ENCODE peak calls at places on chromosome 22, in five cellular contexts. One of them, this sample, is unnamed.

GRCh38 chr22:50260801-50261614 is 475 bp downstream of the MAPK12 start:
- DNase-seq in GM12891: peak
- DNase-seq in H1: no peak
- DNase-seq in K562: peak
- DNase-seq in HepG2: no peak
- DNase-seq in this sample: peak

GRCh38 chr22:36238348-36239149 is 778 bp downstream of the APOL2 start:
- DNase-seq in GM12891: no peak
- DNase-seq in H1: no peak
- DNase-seq in K562: peak
- DNase-seq in HepG2: no peak
- DNase-seq in this sample: no peak

GRCh38 chr22:21000215-21000986 is 1.5 kb downstream of the THAP7 start:
- DNase-seq in GM12891: no peak
- DNase-seq in H1: no peak
- DNase-seq in K562: peak
- DNase-seq in HepG2: no peak
- DNase-seq in this sample: no peak

GRCh38 chr22:50272103-50272782 is 2.1 kb upstream of the MAPK11 start:
- DNase-seq in GM12891: no peak
- DNase-seq in H1: no peak
- DNase-seq in K562: no peak
- DNase-seq in HepG2: no peak
- DNase-seq in this sample: no peak

GRCh38 chr22:20659258-20659657 is 114.7 kb upstream of the SERPIND1 start:
- DNase-seq in GM12891: no peak
- DNase-seq in H1: no peak
- DNase-seq in K562: no peak
- DNase-seq in HepG2: no peak
- DNase-seq in this sample: no peak

GRCh38 chr22:50112151-50113118 is 22.6 kb downstream of the MOV10L1 start:
- DNase-seq in GM12891: no peak
- DNase-seq in H1: no peak
- DNase-seq in K562: no peak
- DNase-seq in HepG2: no peak
- DNase-seq in this sample: no peak

GRCh38 chr22:19271856-19272535 is 19.5 kb downstream of the CLTCL1 start:
- DNase-seq in GM12891: no peak
- DNase-seq in H1: no peak
- DNase-seq in K562: no peak
- DNase-seq in HepG2: peak
- DNase-seq in this sample: no peak

GRCh38 chr22:19880786-19881569 is 26.3 kb upstream of the GNB1L start:
- DNase-seq in GM12891: peak
- DNase-seq in H1: peak
- DNase-seq in K562: peak
- DNase-seq in HepG2: peak
- DNase-seq in this sample: no peak

GRCh38 chr22:29263791-29264216 is 4.0 kb downstream of the RHBDD3 start:
- DNase-seq in GM12891: no peak
- DNase-seq in H1: no peak
- DNase-seq in K562: no peak
- DNase-seq in HepG2: no peak
- DNase-seq in this sample: no peak

GRCh38 chr22:47372596-47373385 is 610.3 kb downstream of the TBC1D22A start:
- DNase-seq in GM12891: no peak
- DNase-seq in H1: no peak
- DNase-seq in K562: no peak
- DNase-seq in HepG2: no peak
- DNase-seq in this sample: no peak

GRCh38 chr22:24128631-24129601 is 52.4 kb upstream of the SUSD2 start:
- DNase-seq in GM12891: no peak
- DNase-seq in H1: no peak
- DNase-seq in K562: no peak
- DNase-seq in HepG2: no peak
- DNase-seq in this sample: no peak

GRCh38 chr22:19501897-19502447 is 22.2 kb downstream of the CLDN5 start:
- DNase-seq in GM12891: no peak
- DNase-seq in H1: no peak
- DNase-seq in K562: no peak
- DNase-seq in HepG2: no peak
- DNase-seq in this sample: no peak

GRCh38 chr22:19643448-19644313 is 70.6 kb upstream of the SEPTIN5 start:
- DNase-seq in GM12891: no peak
- DNase-seq in H1: no peak
- DNase-seq in K562: peak
- DNase-seq in HepG2: no peak
- DNase-seq in this sample: no peak

GRCh38 chr22:22770280-22770871 is 117.2 kb upstream of the IGLL5 start:
- DNase-seq in GM12891: no peak
- DNase-seq in H1: no peak
- DNase-seq in K562: peak
- DNase-seq in HepG2: peak
- DNase-seq in this sample: no peak

GRCh38 chr22:21015051-21016006 is at the start of gene P2RX6:
- DNase-seq in GM12891: no peak
- DNase-seq in H1: no peak
- DNase-seq in K562: peak
- DNase-seq in HepG2: no peak
- DNase-seq in this sample: no peak

GRCh38 chr22:49208768-49209252 is 618.9 kb downstream of the BRD1 start:
- DNase-seq in GM12891: no peak
- DNase-seq in H1: no peak
- DNase-seq in K562: peak
- DNase-seq in HepG2: no peak
- DNase-seq in this sample: no peak

GRCh38 chr22:22926359-22927195 is 39.0 kb downstream of the IGLL5 start:
- DNase-seq in GM12891: no peak
- DNase-seq in H1: no peak
- DNase-seq in K562: no peak
- DNase-seq in HepG2: no peak
- DNase-seq in this sample: no peak

GRCh38 chr22:36365020-36365411 is 22.8 kb downstream of the MYH9 start:
- DNase-seq in GM12891: peak
- DNase-seq in H1: no peak
- DNase-seq in K562: peak
- DNase-seq in HepG2: no peak
- DNase-seq in this sample: no peak

GRCh38 chr22:19463008-19463407 is 15.5 kb upstream of the C22orf39 start:
- DNase-seq in GM12891: no peak
- DNase-seq in H1: no peak
- DNase-seq in K562: no peak
- DNase-seq in HepG2: no peak
- DNase-seq in this sample: no peak

GRCh38 chr22:29352778-29353177 is 35.6 kb downstream of the AP1B1 start:
- DNase-seq in GM12891: no peak
- DNase-seq in H1: no peak
- DNase-seq in K562: no peak
- DNase-seq in HepG2: no peak
- DNase-seq in this sample: no peak

GRCh38 chr22:25111579-25112517 is 87.8 kb upstream of the CRYBB3 start:
- DNase-seq in GM12891: no peak
- DNase-seq in H1: no peak
- DNase-seq in K562: no peak
- DNase-seq in HepG2: no peak
- DNase-seq in this sample: no peak

GRCh38 chr22:30422481-30423295 is 2.9 kb upstream of the MTFP1 start:
- DNase-seq in GM12891: no peak
- DNase-seq in H1: peak
- DNase-seq in K562: peak
- DNase-seq in HepG2: peak
- DNase-seq in this sample: no peak

GRCh38 chr22:50104149-50104548 is 14.3 kb downstream of the MOV10L1 start:
- DNase-seq in GM12891: no peak
- DNase-seq in H1: no peak
- DNase-seq in K562: peak
- DNase-seq in HepG2: no peak
- DNase-seq in this sample: no peak

GRCh38 chr22:46945481-46945880 is 183.0 kb downstream of the TBC1D22A start:
- DNase-seq in GM12891: no peak
- DNase-seq in H1: no peak
- DNase-seq in K562: no peak
- DNase-seq in HepG2: no peak
- DNase-seq in this sample: no peak

GRCh38 chr22:20965104-20965887 is 1.8 kb upstream of the AIFM3 start:
- DNase-seq in GM12891: no peak
- DNase-seq in H1: no peak
- DNase-seq in K562: no peak
- DNase-seq in HepG2: no peak
- DNase-seq in this sample: no peak

GRCh38 chr22:28450109-28450508 is 229.5 kb downstream of the TTC28 start:
- DNase-seq in GM12891: no peak
- DNase-seq in H1: no peak
- DNase-seq in K562: no peak
- DNase-seq in HepG2: no peak
- DNase-seq in this sample: no peak

GRCh38 chr22:20427104-20427944 is 10.3 kb downstream of the SCARF2 start:
- DNase-seq in GM12891: no peak
- DNase-seq in H1: no peak
- DNase-seq in K562: no peak
- DNase-seq in HepG2: no peak
- DNase-seq in this sample: no peak

GRCh38 chr22:18057568-18058209 is 20.1 kb upstream of the PEX26 start:
- DNase-seq in GM12891: no peak
- DNase-seq in H1: no peak
- DNase-seq in K562: peak
- DNase-seq in HepG2: peak
- DNase-seq in this sample: no peak

GRCh38 chr22:25956801-25957200 is 212.5 kb upstream of the SEZ6L start:
- DNase-seq in GM12891: no peak
- DNase-seq in H1: no peak
- DNase-seq in K562: no peak
- DNase-seq in HepG2: no peak
- DNase-seq in this sample: no peak

GRCh38 chr22:23678133-23678532 is 12.7 kb upstream of the RGL4 start:
- DNase-seq in GM12891: no peak
- DNase-seq in H1: no peak
- DNase-seq in K562: no peak
- DNase-seq in HepG2: no peak
- DNase-seq in this sample: no peak

GRCh38 chr22:50731811-50732624 is 6.0 kb upstream of the ACR start:
- DNase-seq in GM12891: peak
- DNase-seq in H1: no peak
- DNase-seq in K562: peak
- DNase-seq in HepG2: peak
- DNase-seq in this sample: peak

GRCh38 chr22:22879675-22880029 is 8.0 kb upstream of the IGLL5 start:
- DNase-seq in GM12891: no peak
- DNase-seq in H1: no peak
- DNase-seq in K562: no peak
- DNase-seq in HepG2: no peak
- DNase-seq in this sample: no peak

GRCh38 chr22:26169312-26170111 is at the start of gene SEZ6L:
- DNase-seq in GM12891: peak
- DNase-seq in H1: no peak
- DNase-seq in K562: no peak
- DNase-seq in HepG2: no peak
- DNase-seq in this sample: peak

GRCh38 chr22:40665312-40665711 is 14.0 kb upstream of the MCHR1 start:
- DNase-seq in GM12891: no peak
- DNase-seq in H1: no peak
- DNase-seq in K562: no peak
- DNase-seq in HepG2: no peak
- DNase-seq in this sample: no peak

GRCh38 chr22:38865201-38866023 is 6.6 kb downstream of the CBX6 start:
- DNase-seq in GM12891: no peak
- DNase-seq in H1: no peak
- DNase-seq in K562: no peak
- DNase-seq in HepG2: no peak
- DNase-seq in this sample: no peak
- TF ChIP-seq POLR2A in GM12891: no peak
- TF ChIP-seq POLR2A in H1: no peak
- TF ChIP-seq POLR2A in K562: no peak
- TF ChIP-seq POLR2A in HepG2: no peak
- TF ChIP-seq POLR2A in this sample: no peak

GRCh38 chr22:31943206-31943975 is 944 bp upstream of the YWHAH start:
- DNase-seq in GM12891: no peak
- DNase-seq in H1: no peak
- DNase-seq in K562: no peak
- DNase-seq in HepG2: no peak
- DNase-seq in this sample: no peak

GRCh38 chr22:31945478-31945815 is 1.1 kb downstream of the YWHAH start:
- DNase-seq in GM12891: no peak
- DNase-seq in H1: no peak
- DNase-seq in K562: no peak
- DNase-seq in HepG2: no peak
- DNase-seq in this sample: no peak

GRCh38 chr22:31945971-31946680 is 1.8 kb downstream of the YWHAH start:
- DNase-seq in GM12891: no peak
- DNase-seq in H1: no peak
- DNase-seq in K562: peak
- DNase-seq in HepG2: no peak
- DNase-seq in this sample: no peak

GRCh38 chr22:31943976-31944699 is at the start of gene YWHAH:
- DNase-seq in GM12891: peak
- DNase-seq in H1: peak
- DNase-seq in K562: peak
- DNase-seq in HepG2: peak
- DNase-seq in this sample: peak

GRCh38 chr22:31944700-31945477 is 554 bp downstream of the YWHAH start:
- DNase-seq in GM12891: peak
- DNase-seq in H1: no peak
- DNase-seq in K562: peak
- DNase-seq in HepG2: no peak
- DNase-seq in this sample: peak
- TF ChIP-seq POLR2AphosphoS5 in GM12891: no peak
- TF ChIP-seq POLR2AphosphoS5 in H1: peak
- TF ChIP-seq POLR2AphosphoS5 in K562: peak
- TF ChIP-seq POLR2AphosphoS5 in HepG2: no peak
- TF ChIP-seq POLR2AphosphoS5 in this sample: no peak

DNA sequence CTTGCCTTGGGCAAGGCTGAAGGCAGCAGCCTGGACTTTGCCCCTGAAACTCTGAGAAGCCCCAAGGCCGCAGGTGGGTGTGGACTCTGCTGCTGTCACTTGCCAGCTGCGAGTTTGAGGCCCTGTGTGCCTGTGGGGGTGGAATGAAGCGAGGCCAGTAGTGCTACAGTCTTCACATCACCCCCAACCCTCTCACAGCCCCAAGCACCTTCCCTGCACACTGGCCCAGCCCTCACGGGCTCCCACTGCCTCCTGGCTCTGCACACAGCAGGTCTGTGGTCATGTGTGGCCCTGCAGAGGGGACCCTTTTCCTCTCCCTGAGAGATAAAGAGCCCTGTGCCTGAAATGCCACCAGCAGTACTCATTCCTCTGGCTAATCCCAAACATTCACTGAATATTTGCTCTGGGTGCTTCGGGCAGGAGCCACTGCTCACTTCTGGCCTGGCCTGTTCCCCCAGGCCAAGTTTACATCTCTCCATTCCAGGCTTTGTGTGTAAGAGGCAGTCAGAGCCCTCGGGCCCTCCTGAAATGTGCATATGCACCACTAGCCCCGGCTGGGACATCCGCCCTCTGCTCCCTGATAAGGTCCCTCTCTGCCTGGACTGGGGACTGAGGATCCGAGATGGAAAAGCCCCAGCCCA is 17.7 kb downstream of the MGAT3 start:
- DNase-seq in GM12891: no peak
- DNase-seq in H1: peak
- DNase-seq in K562: peak
- DNase-seq in HepG2: no peak
- DNase-seq in this sample: no peak
- TF ChIP-seq TAF1 in GM12891: no peak
- TF ChIP-seq TAF1 in H1: no peak
- TF ChIP-seq TAF1 in K562: no peak
- TF ChIP-seq TAF1 in HepG2: no peak
- TF ChIP-seq TAF1 in this sample: no peak

GRCh38 chr22:37638351-37639069 is 959 bp upstream of the SH3BP1 start:
- DNase-seq in GM12891: no peak
- DNase-seq in H1: no peak
- DNase-seq in K562: no peak
- DNase-seq in HepG2: peak
- DNase-seq in this sample: no peak
- TF ChIP-seq POLR2A in GM12891: no peak
- TF ChIP-seq POLR2A in H1: no peak
- TF ChIP-seq POLR2A in K562: no peak
- TF ChIP-seq POLR2A in HepG2: no peak
- TF ChIP-seq POLR2A in this sample: no peak

This sample was measured in GM12892.